ENCODE peak calls at places on chromosome 15, in seven cellular contexts. Y is NCI-H2171 treated with DMSO at 0.1 percent for 48 hours; Z is SW 1271; G is H7; X is stimulated activated naive CD8-positive, alpha-beta T cell treated with anti-CD3 and anti-CD28 coated beads, Interleukin-15, Interleukin-2, amounts not matched to agents 100 U/mL and 50 U/mL, for 24 hours; W is OCI-LY7; S is M059J. K is an unnamed sample.

GRCh38 chr15:98881526-98882517 is 125.8 kb downstream of the PGPEP1L start:
- DNase-seq in Y (peak), Z (no peak), G (peak), X (no peak), W (peak), S (peak), K (peak)

GRCh38 chr15:81924667-81925183 is 121.1 kb downstream of the MEX3B start:
- DNase-seq in Y (no peak), Z (no peak), G (no peak), X (no peak), W (no peak), S (no peak), K (no peak)

GRCh38 chr15:66886241-66886675 is 179.1 kb upstream of the SMAD3 start:
- DNase-seq in Y (no peak), Z (no peak), G (no peak), X (no peak), W (no peak), S (peak), K (no peak)

GRCh38 chr15:101063891-101064794 is 145.0 kb downstream of the LRRK1 start:
- DNase-seq in Y (no peak), Z (no peak), G (peak), X (no peak), W (no peak), S (no peak), K (no peak)

GRCh38 chr15:34023932-34024331 is 15.1 kb downstream of the AVEN start:
- DNase-seq in Y (no peak), Z (no peak), G (no peak), X (no peak), W (no peak), S (no peak), K (no peak)

GRCh38 chr15:45314960-45315359 is 62.9 kb downstream of the SLC28A2 start:
- DNase-seq in Y (no peak), Z (no peak), G (peak), X (no peak), W (no peak), S (peak), K (no peak)

GRCh38 chr15:40233727-40234577 is 4.9 kb upstream of the PAK6 start:
- DNase-seq in Y (no peak), Z (no peak), G (peak), X (no peak), W (no peak), S (no peak), K (no peak)

GRCh38 chr15:78937132-78937739 is 7.6 kb downstream of the CTSH start:
- DNase-seq in Y (no peak), Z (no peak), G (no peak), X (peak), W (no peak), S (no peak), K (no peak)

GRCh38 chr15:24954783-24955548 is at the start of the genes SNRPN and SNURF:
- DNase-seq in Y (peak), Z (peak), G (peak), X (peak), W (no peak), S (peak), K (no peak)

GRCh38 chr15:97072560-97072959 is 742.1 kb downstream of the NR2F2 start:
- DNase-seq in Y (no peak), Z (no peak), G (no peak), X (no peak), W (no peak), S (no peak), K (no peak)

GRCh38 chr15:75727851-75728715 is 15.4 kb upstream of the CSPG4 start:
- DNase-seq in Y (peak), Z (no peak), G (peak), X (peak), W (peak), S (peak), K (no peak)

GRCh38 chr15:63041982-63042878 is at the start of gene TPM1:
- DNase-seq in Y (peak), Z (peak), G (peak), X (peak), W (no peak), S (peak), K (no peak)

GRCh38 chr15:50676799-50677483 is 9.7 kb downstream of the TRPM7 start:
- DNase-seq in Y (no peak), Z (no peak), G (no peak), X (no peak), W (no peak), S (peak), K (no peak)

GRCh38 chr15:34125945-34126344 is 24.1 kb downstream of the PGBD4 start:
- DNase-seq in Y (no peak), Z (no peak), G (no peak), X (no peak), W (no peak), S (no peak), K (no peak)

GRCh38 chr15:63794271-63794670 is 39.5 kb downstream of the HERC1 start:
- DNase-seq in Y (no peak), Z (no peak), G (no peak), X (no peak), W (no peak), S (no peak), K (no peak)